ENCODE peak calls at places on chromosome 2, in ten cellular contexts. R, Z, D, E, L, O, X, B, M and P are unnamed samples.

GRCh38 chr2:85911097-85911496 is 22.3 kb upstream of the ST3GAL5 start:
- DNase-seq in R (no peak), Z (no peak), D (no peak), E (no peak), L (no peak), O (no peak), X (no peak), B (no peak), M (peak; percentile 16), P (no peak)

GRCh38 chr2:206619011-206619410 is 23.3 kb upstream of the FAM237A start:
- DNase-seq in R (no peak), Z (no peak), D (no peak), E (no peak), L (no peak), O (no peak), X (no peak), B (no peak), M (no peak), P (no peak)

GRCh38 chr2:200383380-200384110 is 77.1 kb downstream of the SPATS2L start:
- DNase-seq in R (peak; percentile 33), Z (peak; percentile 86), D (no peak), E (no peak), L (no peak), O (no peak), X (peak; percentile 92), B (no peak), M (no peak), P (no peak)

GRCh38 chr2:66565291-66565690 is 130.4 kb downstream of the MEIS1 start:
- DNase-seq in R (no peak), Z (peak; percentile 60), D (no peak), E (no peak), L (no peak), O (no peak), X (no peak), B (no peak), M (no peak), P (no peak)

GRCh38 chr2:190214434-190215194 is 105.0 kb downstream of the HIBCH start:
- DNase-seq in R (no peak), Z (no peak), D (no peak), E (no peak), L (no peak), O (no peak), X (no peak), B (no peak), M (no peak), P (no peak)

GRCh38 chr2:224417361-224417729 is 15.4 kb upstream of the FAM124B start:
- DNase-seq in R (no peak), Z (no peak), D (no peak), E (no peak), L (no peak), O (no peak), X (no peak), B (no peak), M (no peak), P (no peak)

GRCh38 chr2:69975853-69976462 is 14.5 kb upstream of the ASPRV1 start:
- DNase-seq in R (no peak), Z (no peak), D (no peak), E (no peak), L (no peak), O (no peak), X (no peak), B (no peak), M (no peak), P (no peak)

GRCh38 chr2:70766357-70767093 is 1.5 kb downstream of the ADD2 start:
- DNase-seq in R (no peak), Z (no peak), D (no peak), E (no peak), L (no peak), O (no peak), X (no peak), B (no peak), M (no peak), P (no peak)

GRCh38 chr2:17943444-17943843 is 65.0 kb downstream of the KCNS3 start:
- DNase-seq in R (no peak), Z (no peak), D (no peak), E (no peak), L (no peak), O (no peak), X (no peak), B (no peak), M (no peak), P (no peak)

GRCh38 chr2:69734858-69735574 is 6.9 kb upstream of the ANXA4 start:
- DNase-seq in R (no peak), Z (no peak), D (no peak), E (no peak), L (no peak), O (no peak), X (no peak), B (no peak), M (no peak), P (no peak)

GRCh38 chr2:30631051-30631671 is 176.1 kb downstream of the CAPN13 start:
- DNase-seq in R (no peak), Z (no peak), D (no peak), E (no peak), L (no peak), O (no peak), X (peak; percentile 53), B (no peak), M (no peak), P (no peak)

GRCh38 chr2:113894156-113894743 is 4.4 kb downstream of the ACTR3 start:
- DNase-seq in R (no peak), Z (peak; percentile 79), D (no peak), E (no peak), L (no peak), O (peak; percentile 78), X (peak; percentile 89), B (no peak), M (no peak), P (no peak)

GRCh38 chr2:238895361-238895882 is 47.5 kb downstream of the TWIST2 start:
- DNase-seq in R (no peak), Z (no peak), D (no peak), E (no peak), L (no peak), O (no peak), X (no peak), B (no peak), M (no peak), P (no peak)

GRCh38 chr2:103152556-103152955 is 390.7 kb downstream of the TMEM182 start:
- DNase-seq in R (no peak), Z (no peak), D (no peak), E (no peak), L (no peak), O (no peak), X (no peak), B (no peak), M (no peak), P (no peak)

GRCh38 chr2:60710707-60711106 is 45.4 kb upstream of the PAPOLG start:
- DNase-seq in R (no peak), Z (no peak), D (no peak), E (no peak), L (no peak), O (peak; percentile 8), X (peak; percentile 15), B (no peak), M (no peak), P (no peak)

GRCh38 chr2:224736227-224736626 is 20.1 kb upstream of the CCDC195 start:
- DNase-seq in R (no peak), Z (no peak), D (no peak), E (no peak), L (no peak), O (no peak), X (no peak), B (no peak), M (no peak), P (no peak)

GRCh38 chr2:111208639-111209038 is 87.9 kb downstream of the BCL2L11 start:
- DNase-seq in R (no peak), Z (no peak), D (no peak), E (no peak), L (no peak), O (no peak), X (no peak), B (no peak), M (no peak), P (peak; percentile 46)

GRCh38 chr2:38528008-38528442 is 74.7 kb downstream of the HNRNPLL start:
- DNase-seq in R (peak; percentile 66), Z (peak; percentile 35), D (peak; percentile 26), E (no peak), L (peak; percentile 65), O (no peak), X (peak; percentile 69), B (no peak), M (peak; percentile 87), P (peak; percentile 74)

GRCh38 chr2:142140434-142140845 is 9.6 kb upstream of the LRP1B start:
- DNase-seq in R (peak; percentile 11), Z (peak; percentile 57), D (no peak), E (no peak), L (no peak), O (no peak), X (peak; percentile 8), B (no peak), M (no peak), P (no peak)

GRCh38 chr2:70643715-70644114 is 90.1 kb upstream of the TGFA start:
- DNase-seq in R (peak; percentile 29), Z (peak; percentile 41), D (no peak), E (peak; percentile 33), L (no peak), O (no peak), X (peak; percentile 29), B (no peak), M (no peak), P (no peak)

GRCh38 chr2:118123561-118124232 is 35.4 kb downstream of the INSIG2 start:
- DNase-seq in R (no peak), Z (no peak), D (no peak), E (no peak), L (no peak), O (peak; percentile 100), X (peak; percentile 93), B (no peak), M (no peak), P (no peak)

GRCh38 chr2:2831656-2832055 is 500.6 kb upstream of the MYT1L start:
- DNase-seq in R (no peak), Z (no peak), D (no peak), E (peak; percentile 8), L (no peak), O (no peak), X (no peak), B (no peak), M (peak; percentile 62), P (no peak)

GRCh38 chr2:66255871-66256270 is 179.1 kb upstream of the MEIS1 start:
- DNase-seq in R (no peak), Z (no peak), D (no peak), E (no peak), L (no peak), O (no peak), X (no peak), B (no peak), M (no peak), P (no peak)

GRCh38 chr2:71816815-71817214 is 330.8 kb downstream of the CYP26B1 start:
- DNase-seq in R (no peak), Z (no peak), D (no peak), E (no peak), L (no peak), O (no peak), X (no peak), B (no peak), M (no peak), P (peak; percentile 4)

GRCh38 chr2:186518291-186518690 is 32.2 kb downstream of the ZC3H15 start:
- DNase-seq in R (no peak), Z (no peak), D (no peak), E (no peak), L (no peak), O (no peak), X (no peak), B (no peak), M (no peak), P (no peak)

GRCh38 chr2:9768388-9768787 is 74.9 kb upstream of the TAF1B start:
- DNase-seq in R (peak; percentile 92), Z (no peak), D (peak; percentile 95), E (no peak), L (no peak), O (no peak), X (no peak), B (no peak), M (no peak), P (no peak)

GRCh38 chr2:39524756-39525635 is 87.9 kb upstream of the MAP4K3 start:
- DNase-seq in R (no peak), Z (no peak), D (no peak), E (no peak), L (no peak), O (no peak), X (peak; percentile 62), B (no peak), M (no peak), P (no peak)

GRCh38 chr2:96546321-96546720 is 9.8 kb downstream of the ARID5A start:
- DNase-seq in R (no peak), Z (no peak), D (no peak), E (no peak), L (no peak), O (no peak), X (no peak), B (no peak), M (no peak), P (peak; percentile 62)